ENCODE peak calls at places on chromosomes 1 and 21, in five cellular contexts. D, S, G, C and F are unnamed samples. For H3K9me3, the result is how much of the 10 kb centered on the place peaks cover.

GRCh38 chr1:185568155-185569123 is 165.8 kb upstream of the HMCN1 start:
- DNase-seq in C (no peak), S (no peak), G (no peak), D (no peak), F (no peak)

GRCh38 chr1:62045579-62045978 is 149.1 kb upstream of the L1TD1 start:
- DNase-seq in S (no peak), C (no peak), D (no peak), G (no peak), F (no peak)

GRCh38 chr21:31873275-31873695 is 465 bp downstream of the HUNK start:
- DNase-seq in D (no peak), S (no peak), C (no peak), G (no peak), F (no peak)

GRCh38 chr21:41211041-41211426 is 43.1 kb downstream of the BACE2 start:
- DNase-seq in C (no peak), S (no peak), D (no peak), G (no peak), F (no peak)

GRCh38 chr1:160826546-160826945 is 30.6 kb downstream of the LY9 start:
- DNase-seq in S (no peak), G (no peak), C (no peak), D (no peak), F (no peak)

GRCh38 chr1:244651956-244652698 is 799 bp upstream of the DESI2 start:
- DNase-seq in C (no peak), S (no peak), G (no peak), D (no peak), F (no peak)

GRCh38 chr1:103901072-103901471 is 151.4 kb downstream of the AMY1C start:
- DNase-seq in C (no peak), S (no peak), D (no peak), G (no peak), F (no peak)

GRCh38 chr21:39000496-39000895 is 182.8 kb downstream of the PSMG1 start:
- DNase-seq in D (no peak), C (no peak), S (no peak), G (no peak), F (no peak)

GRCh38 chr1:201218409-201218808 is 27.8 kb downstream of the IGFN1 start:
- DNase-seq in D (no peak), C (peak), S (no peak), G (no peak), F (no peak)

GRCh38 chr1:206912445-206913095 is 9.2 kb downstream of the FCMR start:
- DNase-seq in S (peak), G (peak), D (peak), C (no peak), F (peak)

GRCh38 chr1:213014642-213015041 is 1.0 kb downstream of the ANGEL2 start:
- DNase-seq in D (no peak), G (no peak), S (no peak), C (no peak), F (no peak)

GRCh38 chr1:96234299-96234698 is 487.3 kb upstream of the PTBP2 start:
- DNase-seq in D (peak), S (no peak), C (no peak), G (no peak), F (peak)

GRCh38 chr1:19400189-19400588 is 85.2 kb downstream of the CAPZB start:
- DNase-seq in S (no peak), D (no peak), C (no peak), G (no peak), F (no peak)

GRCh38 chr1:100860397-100860991 is 34.1 kb downstream of the EXTL2 start:
- DNase-seq in C (no peak), G (no peak), D (no peak), S (no peak), F (no peak)

GRCh38 chr21:40844935-40845334 is 2.0 kb downstream of the DSCAM start:
- DNase-seq in D (no peak), G (no peak), C (no peak), S (no peak), F (no peak)

GRCh38 chr1:201535046-201535777 is 3.7 kb upstream of the NAV1 start:
- DNase-seq in D (no peak), C (no peak), S (no peak), G (no peak), F (no peak)

GRCh38 chr1:156577512-156577911 is 2.0 kb upstream of the TTC24 start:
- DNase-seq in C (no peak), D (no peak), G (no peak), S (no peak), F (no peak)

GRCh38 chr1:245172026-245172425 is 17.2 kb downstream of the KIF26B start:
- DNase-seq in C (no peak), D (no peak), G (no peak), S (no peak), F (no peak)

GRCh38 chr1:156578006-156578405 is 1.5 kb upstream of the TTC24 start:
- DNase-seq in D (no peak), S (no peak), C (no peak), G (no peak), F (no peak)

GRCh38 chr1:214989341-214989740 is 93.2 kb upstream of the KCNK2 start:
- DNase-seq in D (no peak), G (no peak), C (no peak), S (no peak), F (no peak)

GRCh38 chr1:81142099-81142776 is 658.5 kb upstream of the ADGRL2 start:
- DNase-seq in G (no peak), S (no peak), D (no peak), C (no peak), F (no peak)

GRCh38 chr1:53956308-53957168 is 10.4 kb downstream of the LRRC42 start:
- DNase-seq in G (no peak), D (no peak), C (no peak), S (no peak), F (no peak)

GRCh38 chr1:159778266-159778665 is 2.5 kb upstream of the DUSP23 start:
- DNase-seq in C (no peak), G (no peak), D (no peak), S (no peak), F (no peak)

GRCh38 chr1:241767737-241768136 is 80.3 kb upstream of the EXO1 start:
- DNase-seq in S (no peak), D (no peak), C (no peak), G (no peak), F (no peak)

GRCh38 chr21:42390193-42390592 is 5.7 kb downstream of the TMPRSS3 start:
- DNase-seq in C (no peak), S (no peak), G (no peak), D (no peak), F (no peak)

GRCh38 chr1:67634396-67634935 is 50.5 kb upstream of the GADD45A start:
- DNase-seq in S (no peak), G (no peak), D (no peak), C (no peak), F (no peak)

GRCh38 chr1:153352523-153352922 is 3.9 kb upstream of the PGLYRP4 start:
- DNase-seq in G (peak), C (peak), D (peak), S (no peak), F (peak)

GRCh38 chr1:229268505-229268904 is 2.4 kb upstream of the RAB4A start:
- DNase-seq in D (no peak), C (no peak), S (no peak), G (peak), F (no peak)

GRCh38 chr21:37565530-37566223 is 199.1 kb downstream of the DYRK1A start:
- DNase-seq in C (no peak), D (no peak), S (no peak), G (no peak), F (no peak)

GRCh38 chr1:6889875-6890480 is 104.7 kb downstream of the CAMTA1 start:
- DNase-seq in G (no peak), S (no peak), C (no peak), D (peak), F (peak)

GRCh38 chr21:35908311-35909078 is 151.8 kb downstream of the SETD4 start:
- DNase-seq in G (no peak), C (no peak), D (no peak), S (no peak), F (no peak)

GRCh38 chr1:180540697-180541594 is 17.8 kb upstream of the OVAAL start:
- DNase-seq in D (no peak), C (no peak), S (no peak), G (peak), F (no peak)

GRCh38 chr1:170716835-170717429 is 53.0 kb downstream of the PRRX1 start:
- DNase-seq in C (no peak), D (no peak), S (no peak), G (no peak), F (no peak)

GRCh38 chr1:28509705-28510349 is 4.0 kb downstream of the RCC1 start:
- DNase-seq in D (no peak), C (no peak), S (no peak), G (no peak), F (no peak)
- TF ChIP-seq POLR2A in D (no peak), C (no peak), S (no peak), G (no peak), F (no peak)

DNA sequence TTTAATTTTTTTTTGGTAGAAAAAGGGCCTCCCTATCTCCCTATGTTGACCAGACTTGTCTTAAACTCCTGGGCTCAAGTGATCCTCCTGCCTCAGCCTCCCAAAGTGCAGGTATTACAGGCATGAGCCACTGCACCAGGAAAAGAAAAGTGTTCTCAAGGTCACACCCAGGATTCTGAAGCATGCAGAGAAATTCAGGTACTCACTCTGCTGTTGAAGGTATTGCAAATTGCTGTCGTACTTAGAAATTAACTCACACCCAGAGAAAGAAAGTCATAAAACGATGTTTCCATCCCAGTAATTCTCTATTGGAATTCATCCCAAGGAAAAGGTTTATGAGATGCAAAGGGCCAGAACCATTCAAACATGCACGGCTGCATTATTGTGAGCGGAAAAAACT is 73.7 kb downstream of the DHRS3 start:
- DNase-seq in G (no peak), D (no peak), S (no peak), C (no peak), F (no peak)
- H3K27ac ChIP-seq in G (no peak), D (no peak), S (no peak), C (no peak), F (peak)

DNA sequence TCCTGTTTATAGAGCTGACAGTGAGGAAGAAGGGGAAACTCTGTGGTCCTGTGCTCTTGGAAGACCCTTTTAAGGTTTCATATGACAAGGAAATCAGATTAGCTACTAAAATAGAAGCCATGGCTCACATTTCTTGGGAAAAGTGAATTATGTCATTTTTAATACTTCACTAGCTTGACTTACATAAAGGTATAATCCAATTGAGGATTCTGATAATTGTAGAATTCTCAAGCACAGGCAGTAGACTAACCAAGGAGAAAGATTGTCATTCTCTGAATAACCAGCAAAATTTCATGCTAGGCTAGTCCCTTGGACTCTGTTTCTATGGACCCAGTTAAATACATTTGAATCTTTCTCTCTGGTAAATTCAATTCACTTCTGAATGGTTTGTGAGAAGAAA is 613.0 kb upstream of the BEND5 start:
- DNase-seq in G (no peak), D (no peak), S (no peak), C (no peak), F (no peak)
- H3K9me3 ChIP-seq in G (under half), D (under half), S (under half), C (under half), F (under half)

GRCh38 chr1:205749094-205749825 is 722 bp downstream of the NUCKS1 start:
- DNase-seq in D (peak), S (peak), C (peak), G (peak), F (peak)
- TF ChIP-seq POLR2A in D (peak), S (no peak), C (peak), G (peak), F (peak)

GRCh38 chr1:30785714-30786113 is 28.1 kb upstream of the LAPTM5 start:
- DNase-seq in C (no peak), S (no peak), D (no peak), G (no peak), F (no peak)

GRCh38 chr1:30782361-30783243 is 25.0 kb upstream of the LAPTM5 start:
- DNase-seq in C (no peak), D (peak), G (no peak), S (no peak), F (peak)

GRCh38 chr1:30785181-30785580 is 27.6 kb upstream of the LAPTM5 start:
- DNase-seq in C (no peak), D (no peak), G (no peak), S (no peak), F (no peak)

GRCh38 chr1:30781906-30782305 is 24.3 kb upstream of the LAPTM5 start:
- DNase-seq in C (no peak), G (no peak), S (no peak), D (no peak), F (no peak)

GRCh38 chr1:30783244-30783915 is 25.8 kb upstream of the LAPTM5 start:
- DNase-seq in D (peak), C (no peak), S (no peak), G (no peak), F (no peak)
- H3K27ac ChIP-seq in D (peak), C (no peak), S (no peak), G (no peak), F (no peak)

DNA sequence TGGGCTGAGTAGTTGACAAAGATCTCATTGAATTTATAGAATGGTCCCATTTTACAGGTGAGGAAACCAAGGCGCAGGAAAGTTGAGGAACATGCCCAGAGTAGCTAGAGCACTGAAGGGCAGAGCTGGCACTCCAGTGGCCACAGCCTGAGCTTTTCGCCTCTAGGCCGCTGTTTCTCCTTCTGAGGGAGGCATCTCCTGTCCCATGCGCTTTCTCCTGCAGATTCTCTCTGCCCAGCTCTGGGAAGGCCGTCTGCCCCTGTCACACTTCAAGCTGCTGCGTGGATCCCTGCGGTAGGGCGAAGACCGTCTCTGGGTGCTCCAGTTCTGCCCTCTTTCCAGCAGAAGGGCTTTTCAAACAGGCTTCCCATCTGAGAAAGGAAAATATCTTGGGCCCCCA is 159.9 kb downstream of the ACTL8 start:
- DNase-seq in S (no peak), D (no peak), C (no peak), G (no peak), F (no peak)
- H3K9me3 ChIP-seq in S (under half), D (under half), C (under half), G (under half), F (under half)

GRCh38 chr21:15457962-15458361 is 271.8 kb upstream of the USP25 start:
- DNase-seq in G (no peak), S (no peak), D (no peak), C (no peak), F (no peak)

GRCh38 chr21:15455819-15456462 is 273.8 kb upstream of the USP25 start:
- DNase-seq in S (no peak), D (no peak), C (no peak), G (no peak), F (no peak)
- TF ChIP-seq POLR2A in S (no peak), D (no peak), C (no peak), G (no peak), F (no peak)

GRCh38 chr1:27133990-27134389 is 20.9 kb downstream of the SLC9A1 start:
- DNase-seq in S (no peak), C (no peak), G (no peak), D (no peak), F (no peak)
- H3K27ac ChIP-seq in S (no peak), C (no peak), G (peak), D (no peak), F (no peak)